ENCODE peak calls at places on chromosomes 3 and 15, in six cellular contexts. U, T, M, R, G and W are unnamed samples.
A peak's percentile ranks its signal among the peaks of the same experiment; 100 is the strongest.

GRCh38 chr3:21920431-21920830 is 169.4 kb upstream of the ZNF385D start:
- DNase-seq in U (peak; percentile 72), T (no peak), M (no peak), R (no peak), G (peak; percentile 77), W (no peak)

GRCh38 chr15:67186226-67186649 is 68.2 kb downstream of the AAGAB start:
- DNase-seq in U (no peak), T (no peak), M (no peak), R (no peak), G (no peak), W (no peak)

GRCh38 chr3:156547637-156548036 is 7.3 kb downstream of the SSR3 start:
- DNase-seq in U (no peak), T (no peak), M (no peak), R (no peak), G (peak; percentile 36), W (no peak)

GRCh38 chr15:56460947-56461346 is 4.0 kb downstream of the MNS1 start:
- DNase-seq in U (no peak), T (no peak), M (no peak), R (no peak), G (no peak), W (no peak)

GRCh38 chr15:101442272-101442671 is 47.2 kb downstream of the PCSK6 start:
- DNase-seq in U (no peak), T (no peak), M (no peak), R (no peak), G (no peak), W (no peak)

GRCh38 chr3:192831801-192832347 is 85.8 kb downstream of the MB21D2 start:
- DNase-seq in U (no peak), T (no peak), M (no peak), R (no peak), G (no peak), W (no peak)

GRCh38 chr15:101446527-101447167 is 42.9 kb downstream of the PCSK6 start:
- DNase-seq in U (no peak), T (no peak), M (no peak), R (no peak), G (no peak), W (no peak)

GRCh38 chr15:63083046-63083445 is 38.6 kb upstream of the LACTB start:
- DNase-seq in U (no peak), T (no peak), M (no peak), R (no peak), G (no peak), W (no peak)

GRCh38 chr15:81504170-81504905 is 130.3 kb upstream of the TMC3 start:
- DNase-seq in U (peak; percentile 12), T (no peak), M (no peak), R (no peak), G (peak; percentile 59), W (no peak)

GRCh38 chr15:20295238-20295811 is 246.3 kb downstream of the GOLGA6L6 start:
- DNase-seq in U (no peak), T (peak; percentile 10), M (no peak), R (no peak), G (no peak), W (no peak)

GRCh38 chr3:8366214-8366613 is 135.4 kb upstream of the LMCD1 start:
- DNase-seq in U (no peak), T (no peak), M (no peak), R (no peak), G (no peak), W (no peak)

GRCh38 chr3:25781145-25781757 is 2.0 kb downstream of the NGLY1 start:
- DNase-seq in U (no peak), T (no peak), M (no peak), R (no peak), G (no peak), W (no peak)

GRCh38 chr3:82353281-82354171 is 592.1 kb upstream of the GBE1 start:
- DNase-seq in U (no peak), T (no peak), M (no peak), R (no peak), G (no peak), W (no peak)

GRCh38 chr15:100891316-100892012 is 11.8 kb downstream of the ALDH1A3 start:
- DNase-seq in U (no peak), T (peak; percentile 62), M (no peak), R (no peak), G (peak; percentile 11), W (no peak)

GRCh38 chr3:133820129-133820528 is 14.5 kb downstream of the SRPRB start:
- DNase-seq in U (no peak), T (no peak), M (no peak), R (no peak), G (no peak), W (no peak)

GRCh38 chr3:196821806-196822355 is 45.8 kb upstream of the SENP5 start:
- DNase-seq in U (no peak), T (no peak), M (no peak), R (no peak), G (no peak), W (no peak)